ENCODE peak calls at places on chromosome 20, in seven cellular contexts. S, T, Y, N, M, G and O are unnamed samples.

GRCh38 chr20:44017211-44017610 is 102.6 kb downstream of the TOX2 start:
- DNase-seq in N (no peak), Y (no peak), S (no peak), T (no peak), G (no peak), M (no peak), O (no peak)

GRCh38 chr20:60302875-60303274 is 344.7 kb downstream of the CDH26 start:
- DNase-seq in M (no peak), S (no peak), Y (no peak), N (no peak), G (no peak), T (no peak), O (no peak)

GRCh38 chr20:6053776-6054688 is at the start of gene LRRN4:
- DNase-seq in Y (no peak), N (peak), S (no peak), G (peak), M (no peak), T (no peak), O (no peak)

GRCh38 chr20:63533388-63533787 is 3.8 kb downstream of the PTK6 start:
- DNase-seq in Y (peak), S (no peak), M (peak), G (no peak), N (no peak), T (no peak), O (no peak)

GRCh38 chr20:17676942-17677341 is 5.1 kb downstream of the RRBP1 start:
- DNase-seq in T (no peak), N (no peak), S (no peak), Y (no peak), G (no peak), M (no peak), O (no peak)

GRCh38 chr20:39105551-39105950 is 143.4 kb downstream of the DHX35 start:
- DNase-seq in S (peak), T (no peak), M (no peak), G (peak), Y (no peak), N (no peak), O (no peak)

GRCh38 chr20:46215913-46216707 is 92.2 kb downstream of the CDH22 start:
- DNase-seq in T (peak), G (peak), Y (no peak), M (no peak), N (no peak), S (no peak), O (no peak)

GRCh38 chr20:24747881-24748595 is 201.0 kb upstream of the CST7 start:
- DNase-seq in G (no peak), N (no peak), T (no peak), S (no peak), M (no peak), Y (no peak), O (no peak)

GRCh38 chr20:63394069-63394468 is 32.9 kb upstream of the CHRNA4 start:
- DNase-seq in G (no peak), M (no peak), S (no peak), T (no peak), Y (no peak), N (no peak), O (peak)

GRCh38 chr20:59560588-59561227 is 43.6 kb upstream of the PHACTR3 start:
- DNase-seq in G (peak), N (no peak), M (no peak), Y (no peak), T (peak), S (no peak), O (no peak)

GRCh38 chr20:19756756-19757486 is 1.1 kb upstream of the RIN2 start:
- DNase-seq in N (no peak), G (no peak), T (no peak), Y (no peak), M (no peak), S (no peak), O (no peak)

GRCh38 chr20:51064160-51064559 is 41.3 kb upstream of the KCNG1 start:
- DNase-seq in M (no peak), N (no peak), G (no peak), T (no peak), Y (no peak), S (peak), O (no peak)

GRCh38 chr20:2521369-2522305 is 12.9 kb upstream of the ZNF343 start:
- DNase-seq in S (peak), G (peak), M (peak), Y (no peak), N (no peak), T (no peak), O (no peak)

GRCh38 chr20:56573989-56574388 is 40.9 kb downstream of the FAM209B start:
- DNase-seq in Y (no peak), G (no peak), T (no peak), N (no peak), M (no peak), S (no peak), O (no peak)

GRCh38 chr20:44336086-44336485 is 757 bp upstream of the R3HDML start:
- DNase-seq in Y (no peak), T (no peak), G (no peak), N (no peak), S (no peak), M (no peak), O (no peak)

GRCh38 chr20:17654649-17655285 is 27.3 kb downstream of the RRBP1 start:
- DNase-seq in Y (no peak), N (no peak), G (peak), T (peak), M (peak), S (no peak), O (no peak)

GRCh38 chr20:15144911-15145310 is 807.5 kb upstream of the FLRT3 start:
- DNase-seq in M (no peak), T (no peak), S (no peak), N (no peak), Y (no peak), G (no peak), O (no peak)

GRCh38 chr20:23880426-23880825 is 878 bp upstream of the CST5 start:
- DNase-seq in Y (no peak), G (no peak), M (no peak), T (no peak), S (no peak), N (no peak), O (no peak)

GRCh38 chr20:8879669-8880068 is 189.2 kb upstream of the PLCB4 start:
- DNase-seq in N (no peak), M (no peak), S (no peak), G (no peak), Y (no peak), T (no peak), O (no peak)

GRCh38 chr20:44154521-44155001 is 32.4 kb downstream of the JPH2 start:
- DNase-seq in N (no peak), M (no peak), G (no peak), S (no peak), Y (no peak), T (no peak), O (no peak)

GRCh38 chr20:32506721-32507120 is 78.4 kb downstream of the NOL4L start:
- DNase-seq in G (no peak), Y (no peak), M (no peak), T (no peak), N (no peak), S (no peak), O (no peak)

GRCh38 chr20:43868091-43868490 is 46.6 kb upstream of the TOX2 start:
- DNase-seq in T (no peak), G (no peak), N (no peak), Y (no peak), M (no peak), S (no peak), O (no peak)

GRCh38 chr20:48791014-48791413 is 36.8 kb downstream of the PREX1 start:
- DNase-seq in M (no peak), S (no peak), N (no peak), G (no peak), T (no peak), Y (no peak), O (peak)

GRCh38 chr20:11305406-11305805 is 612.3 kb upstream of the BTBD3 start:
- DNase-seq in S (no peak), Y (no peak), G (peak), N (no peak), M (no peak), T (no peak), O (no peak)

GRCh38 chr20:63686492-63687321 is 9.7 kb upstream of the TNFRSF6B start:
- DNase-seq in S (peak), N (peak), Y (no peak), T (peak), G (peak), M (no peak), O (no peak)